ENCODE peak calls at places on chromosomes 16 and 17, in seven cellular contexts. N is NCI-H345, R is fibroblast of mammary gland, L is cardiac muscle cell, G is SK-N-MC, J is gastrocnemius medialis, D is HFFc6. V is an unnamed sample.

GRCh38 chr17:76390003-76390421 is 5.6 kb downstream of the SPHK1 start:
- DNase-seq in N (no peak), R (no peak), L (peak; percentile 64), G (no peak), J (no peak), D (no peak), V (no peak)

GRCh38 chr16:53501216-53501859 is 1.7 kb downstream of the AKTIP start:
- DNase-seq in N (no peak), R (no peak), L (no peak), G (no peak), J (no peak), D (no peak), V (no peak)

GRCh38 chr16:86865866-86866675 is 287.7 kb downstream of the FOXL1 start:
- DNase-seq in N (no peak), R (no peak), L (peak; percentile 68), G (no peak), J (peak; percentile 62), D (no peak), V (no peak)

GRCh38 chr17:20294120-20294519 is 173.2 kb downstream of the LGALS9B start:
- DNase-seq in N (no peak), R (no peak), L (no peak), G (no peak), J (no peak), D (no peak), V (no peak)

GRCh38 chr16:29909398-29909797 is 9.1 kb downstream of the ASPHD1 start:
- DNase-seq in N (no peak), R (peak; percentile 87), L (no peak), G (no peak), J (no peak), D (no peak), V (no peak)

GRCh38 chr17:28841901-28842281 is 699 bp downstream of the FAM222B start:
- DNase-seq in N (no peak), R (no peak), L (no peak), G (no peak), J (no peak), D (no peak), V (no peak)

GRCh38 chr16:3444032-3444388 is 530 bp downstream of the NAA60 start:
- DNase-seq in N (no peak), R (peak; percentile 85), L (peak; percentile 75), G (no peak), J (no peak), D (peak; percentile 61), V (no peak)

GRCh38 chr17:78197147-78197830 is 10.1 kb downstream of the AFMID start:
- DNase-seq in N (peak; percentile 27), R (no peak), L (no peak), G (no peak), J (no peak), D (no peak), V (no peak)

GRCh38 chr17:43341705-43342600 is 56.8 kb upstream of the ARL4D start:
- DNase-seq in N (no peak), R (peak; percentile 83), L (no peak), G (no peak), J (no peak), D (peak; percentile 69), V (no peak)

GRCh38 chr16:67542464-67542863 is 13.8 kb downstream of the RIPOR1 start:
- DNase-seq in N (no peak), R (peak; percentile 84), L (no peak), G (peak; percentile 30), J (no peak), D (peak; percentile 65), V (peak; percentile 51)

GRCh38 chr16:27932542-27933178 is 130.9 kb downstream of the GSG1L start:
- DNase-seq in N (no peak), R (no peak), L (no peak), G (no peak), J (no peak), D (no peak), V (no peak)

GRCh38 chr16:28179354-28179753 is 32.4 kb downstream of the XPO6 start:
- DNase-seq in N (no peak), R (no peak), L (no peak), G (no peak), J (no peak), D (no peak), V (no peak)

GRCh38 chr16:80607204-80607603 is 66.4 kb downstream of the DYNLRB2 start:
- DNase-seq in N (no peak), R (no peak), L (no peak), G (no peak), J (no peak), D (no peak), V (no peak)

GRCh38 chr16:85004587-85005205 is 6.6 kb downstream of the ZDHHC7 start:
- DNase-seq in N (no peak), R (peak; percentile 87), L (no peak), G (no peak), J (no peak), D (peak; percentile 85), V (peak; percentile 68)

GRCh38 chr16:74309789-74310781 is 13.5 kb downstream of the PSMD7 start:
- DNase-seq in N (peak; percentile 28), R (peak; percentile 69), L (peak; percentile 63), G (peak; percentile 32), J (no peak), D (peak; percentile 50), V (peak; percentile 53)

GRCh38 chr16:31869511-31870201 is 4.0 kb upstream of the ZNF267 start:
- DNase-seq in N (peak; percentile 46), R (peak; percentile 91), L (peak; percentile 29), G (no peak), J (peak; percentile 31), D (peak; percentile 94), V (peak; percentile 49)

GRCh38 chr16:24508614-24509013 is 30.8 kb upstream of the RBBP6 start:
- DNase-seq in N (no peak), R (peak; percentile 78), L (no peak), G (no peak), J (peak; percentile 13), D (peak; percentile 82), V (no peak)

GRCh38 chr17:21573961-21574610 is 118.2 kb upstream of the KCNJ18 start:
- DNase-seq in N (peak; percentile 24), R (peak; percentile 81), L (no peak), G (no peak), J (peak; percentile 21), D (no peak), V (no peak)

GRCh38 chr17:60161598-60162330 is 12.0 kb downstream of the CA4 start:
- DNase-seq in N (no peak), R (no peak), L (no peak), G (no peak), J (no peak), D (no peak), V (no peak)

GRCh38 chr17:3005696-3006095 is 57.7 kb downstream of the OR1D5 start:
- DNase-seq in N (no peak), R (no peak), L (no peak), G (no peak), J (no peak), D (no peak), V (no peak)

GRCh38 chr16:51429041-51429440 is 278.0 kb upstream of the SALL1 start:
- DNase-seq in N (no peak), R (peak; percentile 31), L (no peak), G (no peak), J (no peak), D (no peak), V (no peak)

GRCh38 chr17:6072157-6072556 is 2.0 kb downstream of the WSCD1 start:
- DNase-seq in N (no peak), R (peak; percentile 8), L (no peak), G (no peak), J (no peak), D (no peak), V (no peak)

GRCh38 chr16:82753821-82754220 is 127.1 kb downstream of the CDH13 start:
- DNase-seq in N (no peak), R (peak; percentile 59), L (no peak), G (no peak), J (no peak), D (peak; percentile 56), V (no peak)

GRCh38 chr17:1764274-1764673 is 2.4 kb downstream of the SERPINF1 start:
- DNase-seq in N (no peak), R (peak; percentile 95), L (no peak), G (no peak), J (peak; percentile 83), D (peak; percentile 68), V (no peak)

GRCh38 chr17:82097187-82097918 is 683 bp downstream of the FASN start:
- DNase-seq in N (peak; percentile 30), R (peak; percentile 42), L (peak; percentile 77), G (no peak), J (no peak), D (peak; percentile 31), V (peak; percentile 77)

GRCh38 chr16:14527411-14528044 is 102.5 kb downstream of the PARN start:
- DNase-seq in N (no peak), R (peak; percentile 91), L (no peak), G (no peak), J (peak; percentile 54), D (no peak), V (no peak)